ENCODE peak calls at places on chromosome 1, in nine cellular contexts. X is SW 1271; R is PC-3; N is activated CD8-positive, alpha-beta memory T cell treated with anti-CD3 and anti-CD28 coated beads, Interleukin-2, amount 50 U/mL, for 4 hours; Q is caudate nucleus; T is foreskin fibroblast; U is fibroblast of mammary gland; F is lower leg skin; J is HTR-8/SVneo. B is an unnamed sample.

GRCh38 chr1:239718997-239719628 is 332.7 kb downstream of the CHRM3 start:
- DNase-seq in X (no peak), R (no peak), N (no peak), Q (no peak), T (no peak), U (no peak), F (no peak), J (no peak), B (peak; percentile 23)

GRCh38 chr1:111227875-111228747 is 598 bp downstream of the CHI3L2 start:
- DNase-seq in X (no peak), R (peak; percentile 91), N (no peak), Q (no peak), T (peak; percentile 83), U (peak; percentile 93), F (no peak), J (no peak), B (peak; percentile 84)

GRCh38 chr1:53145051-53145600 is 2.7 kb upstream of the SLC1A7 start:
- DNase-seq in X (no peak), R (no peak), N (no peak), Q (no peak), T (no peak), U (no peak), F (no peak), J (no peak), B (no peak)

GRCh38 chr1:168084396-168085231 is 52.1 kb downstream of the GPR161 start:
- DNase-seq in X (no peak), R (peak; percentile 51), N (peak; percentile 62), Q (no peak), T (no peak), U (peak; percentile 53), F (no peak), J (peak; percentile 60), B (peak; percentile 35)

GRCh38 chr1:7393141-7393540 is 378.0 kb upstream of the VAMP3 start:
- DNase-seq in X (no peak), R (no peak), N (no peak), Q (no peak), T (no peak), U (no peak), F (no peak), J (no peak), B (peak; percentile 18)

GRCh38 chr1:107220036-107220435 is 79.2 kb downstream of the NTNG1 start:
- DNase-seq in X (no peak), R (no peak), N (no peak), Q (no peak), T (no peak), U (no peak), F (no peak), J (no peak), B (peak; percentile 63)

GRCh38 chr1:92210701-92211100 is 7.0 kb upstream of the C1orf146 start:
- DNase-seq in X (no peak), R (no peak), N (no peak), Q (no peak), T (peak; percentile 9), U (no peak), F (no peak), J (no peak), B (peak; percentile 39)

GRCh38 chr1:220942278-220942677 is 63.0 kb downstream of the HLX start:
- DNase-seq in X (no peak), R (no peak), N (no peak), Q (no peak), T (no peak), U (no peak), F (no peak), J (no peak), B (no peak)

B was measured in EL.